ENCODE peak calls at places on chromosomes 2 and 18, in five cellular contexts. W is gastrocnemius medialis, V is esophagus squamous epithelium, Z is right lobe of liver, H is A549. U is an unnamed sample. For H3K4me1, the result is how much of the 10 kb centered on the place peaks cover.

GRCh38 chr2:2798337-2798736 is 467.3 kb upstream of the MYT1L start:
- DNase-seq in Z (no peak), H (no peak), W (no peak), V (no peak), U (no peak)

GRCh38 chr18:61360440-61361383 is 27.5 kb downstream of the CDH20 start:
- DNase-seq in Z (no peak), W (no peak), V (no peak), H (no peak), U (no peak)

GRCh38 chr2:171745141-171745540 is 57.9 kb downstream of the DYNC1I2 start:
- DNase-seq in Z (no peak), V (no peak), H (no peak), W (no peak), U (no peak)

GRCh38 chr2:26382534-26382933 is 19.2 kb upstream of the DRC1 start:
- DNase-seq in V (no peak), Z (no peak), H (no peak), W (no peak), U (peak)

GRCh38 chr2:84395819-84396218 is 63.3 kb downstream of the SUCLG1 start:
- DNase-seq in Z (no peak), V (no peak), H (no peak), W (no peak), U (no peak)

GRCh38 chr2:105129722-105130232 is 91.9 kb downstream of the MRPS9 start:
- DNase-seq in Z (no peak), W (no peak), V (no peak), H (no peak), U (no peak)

GRCh38 chr2:45000921-45001628 is 8.2 kb downstream of the SIX2 start:
- DNase-seq in W (no peak), H (no peak), V (no peak), Z (peak), U (peak)

GRCh38 chr2:32748158-32748557 is 120.3 kb downstream of the TTC27 start:
- DNase-seq in Z (no peak), V (no peak), H (no peak), W (no peak), U (no peak)

GRCh38 chr2:133829686-133830085 is 261.4 kb upstream of the NCKAP5 start:
- DNase-seq in W (no peak), H (no peak), V (no peak), Z (no peak), U (no peak)

GRCh38 chr2:133130548-133131246 is 437.6 kb downstream of the NCKAP5 start:
- DNase-seq in Z (no peak), W (no peak), V (no peak), H (no peak), U (no peak)

GRCh38 chr2:64794426-64794995 is 140.8 kb upstream of the SERTAD2 start:
- DNase-seq in V (no peak), W (no peak), Z (no peak), H (no peak), U (no peak)

GRCh38 chr2:235142588-235142987 is 190.8 kb downstream of the SH3BP4 start:
- DNase-seq in H (no peak), W (no peak), Z (no peak), V (no peak), U (no peak)

GRCh38 chr2:209472386-209472832 is 48.6 kb downstream of the MAP2 start:
- DNase-seq in W (no peak), V (no peak), H (no peak), Z (no peak), U (peak)

GRCh38 chr2:159551811-159552210 is 64.5 kb downstream of the BAZ2B start:
- DNase-seq in Z (no peak), W (no peak), H (no peak), V (no peak), U (no peak)

GRCh38 chr2:180983468-180984388 is 3.3 kb downstream of the UBE2E3 start:
- DNase-seq in H (peak), V (no peak), W (no peak), Z (no peak), U (peak)

GRCh38 chr2:193294371-193294770 is 1099.6 kb upstream of the TMEFF2 start:
- DNase-seq in Z (no peak), H (no peak), V (no peak), W (no peak), U (no peak)

GRCh38 chr2:174878537-174879147 is 114.4 kb upstream of the CHRNA1 start:
- DNase-seq in W (no peak), V (no peak), H (no peak), Z (no peak), U (peak)

GRCh38 chr2:5076599-5076998 is 615.6 kb upstream of the SOX11 start:
- DNase-seq in H (no peak), Z (no peak), W (no peak), V (no peak), U (no peak)

GRCh38 chr2:46273225-46273863 is 23.9 kb upstream of the EPAS1 start:
- DNase-seq in V (no peak), W (no peak), H (no peak), Z (no peak), U (peak)

GRCh38 chr18:23311346-23312103 is 141.6 kb upstream of the RIOK3 start:
- DNase-seq in W (no peak), Z (peak), H (no peak), V (peak), U (peak)

GRCh38 chr2:74553892-74554820 is at the start of the genes DOK1 and LOXL3:
- DNase-seq in V (peak), Z (peak), H (peak), W (peak), U (peak)

GRCh38 chr2:137467246-137467862 is 496.9 kb upstream of the HNMT start:
- DNase-seq in H (peak), Z (no peak), V (no peak), W (no peak), U (peak)

GRCh38 chr2:139366659-139367058 is 586.5 kb upstream of the NXPH2 start:
- DNase-seq in W (no peak), H (no peak), Z (no peak), V (no peak), U (no peak)

GRCh38 chr2:240429341-240429871 is 6.1 kb upstream of the GPC1 start:
- DNase-seq in V (no peak), Z (peak), H (no peak), W (no peak), U (no peak)

GRCh38 chr2:171081649-171082111 is 79.0 kb downstream of the TLK1 start:
- DNase-seq in W (no peak), H (no peak), V (no peak), Z (no peak), U (no peak)

GRCh38 chr2:133819906-133820305 is 251.6 kb upstream of the NCKAP5 start:
- DNase-seq in Z (no peak), W (no peak), V (no peak), H (no peak), U (no peak)

GRCh38 chr2:112622528-112622849 is 23.2 kb upstream of the SLC20A1 start:
- DNase-seq in Z (no peak), H (no peak), W (no peak), V (no peak), U (no peak)

GRCh38 chr18:77065221-77065981 is 67.2 kb downstream of the MBP start:
- DNase-seq in V (no peak), H (peak), Z (peak), W (no peak), U (no peak)

GRCh38 chr18:8162797-8163196 is 446.4 kb upstream of the RAB12 start:
- DNase-seq in W (peak), H (no peak), V (no peak), Z (no peak), U (peak)

DNA sequence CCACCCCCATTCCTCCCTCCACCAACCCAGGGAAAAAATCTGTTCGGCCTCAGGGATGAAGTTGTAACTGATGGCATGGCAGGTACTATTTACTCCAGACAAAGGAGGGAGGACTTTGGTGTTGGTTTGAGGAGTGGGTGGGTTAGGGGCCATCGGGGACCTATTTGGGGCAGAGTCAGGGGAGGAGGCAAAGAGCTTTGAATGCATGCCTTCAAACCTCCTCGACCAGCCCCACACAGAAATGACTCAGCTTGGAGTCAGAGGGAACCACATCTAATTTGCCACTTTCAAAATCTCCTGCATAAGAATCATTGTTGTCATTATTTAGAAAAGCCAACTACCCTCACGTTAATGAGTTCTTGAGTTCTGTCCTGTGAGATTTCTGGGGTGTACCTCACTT is 4.1 kb downstream of the ZBTB7C start:
- DNase-seq in H (no peak), Z (no peak), V (no peak), W (no peak), U (no peak)
- H3K4me1 ChIP-seq in H (under half), Z (under half), V (under half), W (under half), U (half or more)

GRCh38 chr2:101984656-101985055 is 7.1 kb upstream of the IL1R2 start:
- DNase-seq in V (no peak), Z (no peak), H (no peak), W (no peak), U (no peak)

GRCh38 chr2:101983928-101984327 is 7.8 kb upstream of the IL1R2 start:
- DNase-seq in H (peak), Z (no peak), W (no peak), V (no peak), U (no peak)

GRCh38 chr2:101986386-101986785 is 5.4 kb upstream of the IL1R2 start:
- DNase-seq in Z (no peak), V (no peak), W (no peak), H (no peak), U (peak)

GRCh38 chr2:101985793-101986164 is 6.0 kb upstream of the IL1R2 start:
- DNase-seq in V (no peak), Z (no peak), W (no peak), H (no peak), U (no peak)

DNA sequence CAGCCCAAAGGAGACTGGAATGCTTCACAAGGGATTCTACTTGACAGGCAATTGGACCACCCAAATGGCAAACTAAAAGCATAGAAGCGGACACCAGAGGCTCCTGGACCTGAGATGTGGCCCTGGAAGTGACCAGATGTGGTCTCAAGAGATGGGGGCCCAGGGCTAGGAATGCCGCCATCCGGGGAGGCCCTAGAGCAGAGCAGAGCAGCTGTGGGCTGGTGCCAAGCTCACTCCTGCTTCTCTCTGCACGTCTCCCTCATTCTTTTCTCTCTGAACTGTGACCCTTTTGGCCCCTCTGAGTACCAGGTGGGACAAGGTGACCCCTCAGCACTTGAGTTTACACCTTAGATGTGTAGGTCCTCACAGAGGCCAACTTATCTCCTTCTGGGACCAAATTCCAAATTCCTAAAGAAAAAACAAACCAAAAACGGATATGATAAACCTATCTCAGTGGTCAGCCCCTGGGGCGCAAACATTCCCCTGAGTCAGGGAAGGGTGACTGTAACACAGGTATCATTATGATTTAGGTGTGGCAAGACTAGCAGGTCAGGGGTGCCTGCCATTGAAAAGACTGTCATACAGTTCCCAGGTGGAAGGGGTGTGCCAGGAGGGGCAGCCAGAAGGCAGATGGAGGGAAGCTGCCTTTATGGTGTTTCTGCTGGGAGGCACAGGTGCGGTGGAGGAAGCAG is 6.5 kb upstream of the IL1R2 start:
- DNase-seq in H (no peak), W (no peak), V (no peak), Z (no peak), U (peak)
- TF ChIP-seq POLR2A in H (no peak), W (no peak), V (no peak), Z (no peak), U (no peak)

GRCh38 chr2:66270247-66270646 is 164.7 kb upstream of the MEIS1 start:
- DNase-seq in Z (no peak), W (no peak), V (no peak), H (no peak), U (no peak)
- TF ChIP-seq CTCF in Z (no peak), W (no peak), V (no peak), H (no peak), U (no peak)

DNA sequence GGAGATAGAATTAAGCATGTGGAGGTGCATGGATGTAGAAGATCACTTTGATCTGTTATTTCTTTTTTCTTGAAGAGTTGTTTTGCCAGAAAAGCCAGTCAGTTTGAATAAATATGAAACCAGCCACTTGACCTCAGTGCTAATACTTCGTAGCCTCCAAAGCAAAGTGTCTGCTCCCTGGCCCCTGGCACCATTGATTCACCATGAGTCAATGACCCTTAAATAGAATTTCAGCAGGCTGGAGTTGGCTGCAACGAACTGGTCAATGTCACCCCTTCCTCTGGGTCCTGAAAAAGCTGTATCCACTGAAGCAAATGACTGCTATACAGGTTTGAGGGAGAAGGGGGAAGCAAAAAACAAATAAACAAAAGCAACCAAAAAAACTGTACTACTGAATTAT is 57.9 kb upstream of the TTN start:
- DNase-seq in W (peak), H (no peak), V (no peak), Z (no peak), U (no peak)
- H3K4me1 ChIP-seq in W (half or more), H (under half), V (under half), Z (under half), U (under half)

U was measured in thyroid gland.